ENCODE peak calls at places on chromosomes 16 and 17, in eight cellular contexts. X, L, E, V, I, Y, O and Z are unnamed samples.

GRCh38 chr17:76725580-76726230 is 701 bp downstream of the JMJD6 start:
- DNase-seq in X (peak), L (peak), E (peak), V (peak), I (peak), Y (no peak), O (peak), Z (peak)

GRCh38 chr17:1158879-1159278 is 20.9 kb downstream of the ABR start:
- DNase-seq in X (no peak), L (no peak), E (no peak), V (no peak), I (peak), Y (no peak), O (no peak), Z (no peak)

GRCh38 chr16:55678061-55678935 is 22.5 kb downstream of the SLC6A2 start:
- DNase-seq in X (no peak), L (no peak), E (no peak), V (no peak), I (no peak), Y (no peak), O (no peak), Z (no peak)

GRCh38 chr16:12398029-12398735 is 405.5 kb downstream of the CPPED1 start:
- DNase-seq in X (no peak), L (no peak), E (no peak), V (no peak), I (peak), Y (no peak), O (no peak), Z (no peak)

GRCh38 chr16:81697321-81697885 is 81.7 kb upstream of the PLCG2 start:
- DNase-seq in X (peak), L (peak), E (no peak), V (peak), I (peak), Y (no peak), O (no peak), Z (peak)

GRCh38 chr16:22739077-22739476 is 74.9 kb upstream of the HS3ST2 start:
- DNase-seq in X (no peak), L (peak), E (no peak), V (no peak), I (no peak), Y (no peak), O (no peak), Z (no peak)

GRCh38 chr16:89026121-89026612 is 49.2 kb upstream of the CBFA2T3 start:
- DNase-seq in X (no peak), L (no peak), E (no peak), V (peak), I (no peak), Y (no peak), O (no peak), Z (peak)

GRCh38 chr17:75321506-75321905 is 32.3 kb upstream of the SLC25A19 start:
- DNase-seq in X (no peak), L (no peak), E (no peak), V (no peak), I (no peak), Y (no peak), O (no peak), Z (no peak)

GRCh38 chr16:85291302-85292148 is 179.3 kb upstream of the CIBAR2 start:
- DNase-seq in X (no peak), L (peak), E (no peak), V (no peak), I (no peak), Y (no peak), O (peak), Z (no peak)

GRCh38 chr16:56399492-56399891 is 25.9 kb downstream of the AMFR start:
- DNase-seq in X (no peak), L (no peak), E (no peak), V (no peak), I (no peak), Y (no peak), O (no peak), Z (no peak)

GRCh38 chr17:33506889-33507650 is 214.0 kb upstream of the ASIC2 start:
- DNase-seq in X (no peak), L (no peak), E (no peak), V (no peak), I (no peak), Y (no peak), O (no peak), Z (no peak)

GRCh38 chr16:51431517-51432241 is 280.6 kb upstream of the SALL1 start:
- DNase-seq in X (no peak), L (peak), E (no peak), V (no peak), I (peak), Y (peak), O (no peak), Z (no peak)

GRCh38 chr16:67529639-67530012 is 997 bp downstream of the RIPOR1 start:
- DNase-seq in X (no peak), L (no peak), E (peak), V (no peak), I (no peak), Y (no peak), O (no peak), Z (no peak)

GRCh38 chr17:73801455-73802100 is 157.3 kb upstream of the SDK2 start:
- DNase-seq in X (no peak), L (no peak), E (no peak), V (no peak), I (no peak), Y (no peak), O (no peak), Z (no peak)

GRCh38 chr17:68456529-68457167 is 648 bp downstream of the WIPI1 start:
- DNase-seq in X (peak), L (peak), E (peak), V (no peak), I (peak), Y (no peak), O (peak), Z (no peak)

GRCh38 chr17:17537311-17538099 is 41.3 kb upstream of the RASD1 start:
- DNase-seq in X (peak), L (no peak), E (no peak), V (no peak), I (peak), Y (no peak), O (no peak), Z (no peak)

GRCh38 chr16:89324056-89325010 is 106.8 kb downstream of the ZNF778 start:
- DNase-seq in X (no peak), L (no peak), E (no peak), V (no peak), I (peak), Y (no peak), O (no peak), Z (peak)

GRCh38 chr16:28981517-28981916 is 3.3 kb upstream of the LAT start:
- DNase-seq in X (no peak), L (no peak), E (no peak), V (peak), I (no peak), Y (no peak), O (no peak), Z (peak)

GRCh38 chr17:76997981-76998531 is 129.9 kb downstream of the MGAT5B start:
- DNase-seq in X (no peak), L (peak), E (no peak), V (peak), I (no peak), Y (no peak), O (no peak), Z (peak)

GRCh38 chr17:9981344-9981915 is 76.4 kb upstream of the RCVRN start:
- DNase-seq in X (no peak), L (no peak), E (no peak), V (no peak), I (no peak), Y (no peak), O (no peak), Z (no peak)

GRCh38 chr16:66189951-66190350 is 176.5 kb upstream of the CDH5 start:
- DNase-seq in X (no peak), L (peak), E (no peak), V (no peak), I (peak), Y (peak), O (peak), Z (no peak)

GRCh38 chr17:55620945-55621344 is 101.7 kb downstream of the TMEM100 start:
- DNase-seq in X (no peak), L (no peak), E (no peak), V (no peak), I (no peak), Y (no peak), O (no peak), Z (no peak)

GRCh38 chr17:77735341-77736206 is 222.9 kb upstream of the TNRC6C start:
- DNase-seq in X (no peak), L (no peak), E (peak), V (peak), I (no peak), Y (no peak), O (peak), Z (no peak)

GRCh38 chr16:85376292-85377095 is 236.6 kb upstream of the GSE1 start:
- DNase-seq in X (peak), L (peak), E (no peak), V (no peak), I (no peak), Y (no peak), O (no peak), Z (no peak)

GRCh38 chr16:19299565-19299964 is 14.0 kb downstream of the CLEC19A start:
- DNase-seq in X (no peak), L (no peak), E (no peak), V (no peak), I (no peak), Y (no peak), O (no peak), Z (no peak)

GRCh38 chr16:83109736-83110135 is 483.0 kb downstream of the CDH13 start:
- DNase-seq in X (no peak), L (no peak), E (no peak), V (no peak), I (no peak), Y (no peak), O (no peak), Z (no peak)

DNA sequence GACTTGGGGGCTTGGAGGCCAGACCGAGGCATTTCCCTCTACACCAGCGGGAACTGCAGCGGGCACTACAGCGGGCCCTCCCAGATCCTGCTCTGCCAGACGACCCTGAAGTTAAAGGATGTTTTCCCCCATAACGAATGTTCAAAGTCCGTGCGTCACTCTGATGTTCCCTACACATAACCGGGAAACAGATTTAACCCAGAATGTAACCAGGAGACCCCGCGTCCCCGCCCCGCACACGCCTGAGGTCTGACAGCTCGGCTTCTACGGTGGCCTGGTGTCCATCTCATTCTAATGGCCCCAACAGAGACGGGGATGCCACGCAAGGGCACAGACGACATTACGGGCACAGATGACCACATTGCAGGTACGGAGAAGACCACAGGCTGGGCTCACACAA is 31.7 kb upstream of the RHOT1 start:
- DNase-seq in X (no peak), L (no peak), E (no peak), V (no peak), I (no peak), Y (no peak), O (no peak), Z (no peak)
- TF ChIP-seq CTCF in X (no peak), L (no peak), E (no peak), V (no peak), I (no peak), Y (no peak), O (no peak), Z (no peak)

GRCh38 chr17:48952904-48953303 is 8.3 kb upstream of the SNF8 start:
- DNase-seq in X (no peak), L (no peak), E (no peak), V (no peak), I (no peak), Y (no peak), O (no peak), Z (peak)

GRCh38 chr17:48951572-48951971 is 6.9 kb upstream of the SNF8 start:
- DNase-seq in X (no peak), L (no peak), E (no peak), V (no peak), I (no peak), Y (no peak), O (no peak), Z (no peak)

GRCh38 chr17:48954300-48954755 is 9.7 kb upstream of the SNF8 start:
- DNase-seq in X (no peak), L (no peak), E (no peak), V (no peak), I (peak), Y (no peak), O (no peak), Z (peak)
- TF ChIP-seq CTCF in X (no peak), L (no peak), E (no peak), V (peak), I (peak), Y (peak), O (no peak), Z (no peak)

GRCh38 chr16:72846594-72846993 is 201.3 kb downstream of the ZFHX3 start:
- DNase-seq in X (no peak), L (no peak), E (no peak), V (no peak), I (no peak), Y (no peak), O (no peak), Z (no peak)

GRCh38 chr16:72850021-72850420 is 197.9 kb downstream of the ZFHX3 start:
- DNase-seq in X (no peak), L (no peak), E (no peak), V (no peak), I (no peak), Y (no peak), O (no peak), Z (no peak)

GRCh38 chr16:72848759-72849664 is 198.9 kb downstream of the ZFHX3 start:
- DNase-seq in X (peak), L (peak), E (peak), V (no peak), I (peak), Y (peak), O (peak), Z (no peak)

GRCh38 chr16:72847187-72848044 is 200.5 kb downstream of the ZFHX3 start:
- DNase-seq in X (no peak), L (no peak), E (no peak), V (peak), I (peak), Y (no peak), O (no peak), Z (peak)

GRCh38 chr16:72848045-72848410 is 199.9 kb downstream of the ZFHX3 start:
- DNase-seq in X (no peak), L (no peak), E (no peak), V (no peak), I (no peak), Y (no peak), O (no peak), Z (no peak)
- TF ChIP-seq CTCF in X (no peak), L (no peak), E (no peak), V (no peak), I (no peak), Y (no peak), O (no peak), Z (no peak)

DNA sequence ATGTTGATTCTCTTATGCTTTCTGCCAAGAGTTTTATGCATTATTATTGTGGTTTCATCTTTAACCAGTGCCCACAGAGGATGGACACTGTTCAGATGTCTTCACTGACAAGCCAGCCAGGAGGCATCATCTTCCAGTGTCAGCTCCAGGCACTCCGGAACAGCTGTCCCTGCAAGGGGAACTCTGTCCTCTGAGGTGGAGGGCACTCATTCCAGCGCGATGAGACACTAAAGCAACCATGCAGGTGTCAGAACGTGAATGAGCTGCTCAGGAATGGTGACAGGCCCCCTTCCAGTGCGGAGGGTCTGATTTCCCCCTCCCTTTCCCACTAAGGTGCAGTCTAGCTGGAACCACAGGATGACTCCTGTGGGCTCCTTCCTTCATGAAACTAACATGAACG is 117.5 kb downstream of the NOG start:
- DNase-seq in X (peak), L (no peak), E (no peak), V (no peak), I (no peak), Y (no peak), O (no peak), Z (no peak)
- TF ChIP-seq CTCF in X (no peak), L (no peak), E (no peak), V (no peak), I (no peak), Y (no peak), O (no peak), Z (no peak)

GRCh38 chr17:28861393-28862203 is 6.8 kb downstream of the ERAL1 start:
- DNase-seq in X (no peak), L (no peak), E (no peak), V (no peak), I (no peak), Y (no peak), O (no peak), Z (no peak)

GRCh38 chr17:28864991-28865849 is 10.4 kb downstream of the ERAL1 start:
- DNase-seq in X (no peak), L (no peak), E (no peak), V (no peak), I (no peak), Y (no peak), O (no peak), Z (no peak)

GRCh38 chr17:28857848-28858360 is 3.1 kb downstream of the ERAL1 start:
- DNase-seq in X (no peak), L (no peak), E (no peak), V (no peak), I (no peak), Y (no peak), O (no peak), Z (no peak)

GRCh38 chr17:28862497-28862896 is 7.7 kb downstream of the ERAL1 start:
- DNase-seq in X (no peak), L (no peak), E (no peak), V (no peak), I (no peak), Y (no peak), O (no peak), Z (no peak)

GRCh38 chr17:28860363-28860808 is 5.6 kb downstream of the ERAL1 start:
- DNase-seq in X (no peak), L (no peak), E (no peak), V (no peak), I (no peak), Y (no peak), O (no peak), Z (no peak)
- TF ChIP-seq CTCF in X (no peak), L (no peak), E (no peak), V (no peak), I (no peak), Y (no peak), O (no peak), Z (no peak)

GRCh38 chr17:37643118-37643766 is at the start of gene DDX52:
- DNase-seq in X (peak), L (peak), E (peak), V (peak), I (peak), Y (peak), O (peak), Z (peak)
- TF ChIP-seq CTCF in X (peak), L (peak), E (no peak), V (no peak), I (no peak), Y (no peak), O (no peak), Z (no peak)

DNA sequence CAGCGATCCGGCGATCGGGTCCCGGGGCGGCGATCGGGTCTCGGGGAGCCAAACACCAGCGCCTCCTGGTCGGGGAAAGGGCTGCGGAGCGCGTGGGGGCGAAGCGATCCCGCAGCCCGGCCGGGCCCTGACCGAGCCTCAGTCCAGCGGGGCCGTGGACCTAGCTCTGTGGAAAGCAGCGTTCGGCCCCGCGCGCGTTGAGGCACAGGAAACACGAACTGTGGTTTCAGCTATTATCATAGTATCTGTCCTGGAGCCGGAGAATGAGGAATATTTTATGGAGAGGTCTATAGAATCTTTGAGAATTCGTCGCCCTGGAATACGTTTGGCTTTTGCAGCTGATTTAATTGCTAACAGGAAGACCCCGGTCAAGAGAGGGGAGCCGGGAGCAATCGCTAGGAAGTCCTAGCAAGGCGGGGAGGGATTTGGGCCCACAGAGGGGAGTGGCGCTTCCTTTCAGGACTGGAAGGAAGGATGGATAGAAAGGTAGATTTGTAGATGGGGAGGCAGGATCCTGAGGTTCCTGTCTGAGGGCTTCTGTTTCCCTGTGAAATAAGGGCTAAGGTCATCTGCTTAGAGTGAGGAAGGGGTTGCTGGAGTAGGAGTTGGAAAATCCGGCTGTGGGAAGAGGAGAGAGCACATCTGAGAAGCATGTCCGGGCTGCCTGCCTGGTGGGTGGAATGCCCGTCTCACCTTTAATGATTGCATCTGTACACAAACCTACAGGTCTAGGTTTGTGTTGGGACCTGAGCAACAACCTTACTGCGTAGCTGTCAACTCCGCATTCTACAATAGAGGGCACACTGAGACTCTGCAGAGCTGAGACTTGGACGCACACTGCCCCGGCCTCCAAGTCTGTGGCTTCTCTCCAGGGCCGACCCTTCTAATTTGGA is 770 bp downstream of the CCNF start:
- DNase-seq in X (no peak), L (no peak), E (no peak), V (peak), I (peak), Y (no peak), O (no peak), Z (no peak)
- TF ChIP-seq CTCF in X (no peak), L (peak), E (no peak), V (peak), I (no peak), Y (no peak), O (no peak), Z (peak)

DNA sequence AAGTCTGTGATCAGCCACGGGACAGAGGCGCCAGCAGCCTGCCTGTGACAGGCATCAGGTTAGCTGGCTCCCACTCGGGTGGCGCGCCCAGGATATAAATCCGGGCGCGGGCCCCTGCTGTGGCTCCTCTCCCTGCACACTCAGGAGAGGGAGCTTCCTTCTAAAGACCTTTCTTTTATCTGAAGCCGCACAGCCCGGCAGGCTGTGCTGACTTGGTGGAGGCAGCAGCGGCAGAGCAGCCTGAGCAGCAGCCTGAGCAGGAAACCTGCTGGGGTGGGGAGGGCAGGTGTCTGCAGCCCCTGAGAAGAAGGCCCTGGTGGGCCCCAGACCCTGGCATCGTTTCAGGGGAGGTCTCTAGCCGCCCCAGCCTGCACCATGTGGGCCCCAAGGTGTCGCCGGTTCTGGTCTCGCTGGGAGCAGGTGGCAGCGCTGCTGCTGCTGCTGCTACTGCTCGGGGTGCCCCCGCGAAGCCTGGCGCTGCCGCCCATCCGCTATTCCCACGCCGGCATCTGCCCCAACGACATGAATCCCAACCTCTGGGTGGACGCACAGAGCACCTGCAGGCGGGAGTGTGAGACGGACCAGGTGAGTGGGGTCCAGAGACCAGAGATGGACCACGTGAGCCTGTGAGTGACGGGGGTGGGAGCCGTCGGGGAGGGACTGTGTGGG is at the start of gene WFIKKN2:
- DNase-seq in X (no peak), L (no peak), E (no peak), V (no peak), I (no peak), Y (no peak), O (no peak), Z (no peak)
- TF ChIP-seq CTCF in X (no peak), L (no peak), E (no peak), V (no peak), I (no peak), Y (no peak), O (no peak), Z (no peak)